ENCODE peak calls at places on chromosomes 13 and 19, in four cellular contexts. L is astrocyte of the cerebellum, B is psoas muscle, S is A549. N is an unnamed sample.

GRCh38 chr19:22607653-22608430 is 26.3 kb upstream of the ZNF492 start:
- DNase-seq in L (no peak), B (no peak), S (no peak), N (no peak)

GRCh38 chr19:18434411-18435184 is 3.3 kb downstream of the ISYNA1 start:
- DNase-seq in L (no peak), B (no peak), S (no peak), N (no peak)

GRCh38 chr13:94534171-94534570 is 54.7 kb upstream of the DCT start:
- DNase-seq in L (peak), B (no peak), S (no peak), N (no peak)

GRCh38 chr13:21825801-21826200 is 154.9 kb downstream of the FGF9 start:
- DNase-seq in L (no peak), B (no peak), S (no peak), N (no peak)

GRCh38 chr13:73141292-73141771 is 82.5 kb downstream of the KLF5 start:
- DNase-seq in L (peak), B (no peak), S (no peak), N (peak)

GRCh38 chr19:54164369-54165068 is 5.0 kb upstream of the LENG1 start:
- DNase-seq in L (no peak), B (peak), S (peak), N (peak)

GRCh38 chr13:20550799-20551198 is 16.2 kb upstream of the IFT88 start:
- DNase-seq in L (no peak), B (no peak), S (no peak), N (no peak)

GRCh38 chr13:39036212-39036611 is 1.7 kb downstream of the PROSER1 start:
- DNase-seq in L (no peak), B (no peak), S (no peak), N (peak)

GRCh38 chr13:27619711-27620376 is 485 bp downstream of the LNX2 start:
- DNase-seq in L (no peak), B (peak), S (peak), N (peak)

GRCh38 chr19:50565984-50566903 is 2.0 kb downstream of the LRRC4B start:
- DNase-seq in L (no peak), B (no peak), S (no peak), N (no peak)

GRCh38 chr13:100297413-100297812 is 208.5 kb downstream of the PCCA start:
- DNase-seq in L (no peak), B (no peak), S (no peak), N (no peak)

GRCh38 chr19:16338470-16339360 is 14.1 kb downstream of the KLF2 start:
- DNase-seq in L (peak), B (no peak), S (peak), N (peak)

GRCh38 chr19:46580247-46580646 is 20.9 kb upstream of the CALM3 start:
- DNase-seq in L (no peak), B (no peak), S (no peak), N (no peak)

GRCh38 chr13:50484472-50485113 is 358.9 kb downstream of the DLEU7 start:
- DNase-seq in L (no peak), B (no peak), S (no peak), N (no peak)

GRCh38 chr13:114311908-114312307 is 2.4 kb upstream of the CHAMP1 start:
- DNase-seq in L (no peak), B (no peak), S (no peak), N (no peak)

GRCh38 chr19:51976852-51977251 is 9.8 kb downstream of the ZNF350 start:
- DNase-seq in L (no peak), B (no peak), S (no peak), N (no peak)

GRCh38 chr13:27194895-27195764 is 23.5 kb upstream of the USP12 start:
- DNase-seq in L (peak), B (no peak), S (peak), N (peak)

GRCh38 chr19:32676186-32676894 is 692 bp downstream of the RGS9BP start:
- DNase-seq in L (no peak), B (peak), S (peak), N (no peak)

DNA sequence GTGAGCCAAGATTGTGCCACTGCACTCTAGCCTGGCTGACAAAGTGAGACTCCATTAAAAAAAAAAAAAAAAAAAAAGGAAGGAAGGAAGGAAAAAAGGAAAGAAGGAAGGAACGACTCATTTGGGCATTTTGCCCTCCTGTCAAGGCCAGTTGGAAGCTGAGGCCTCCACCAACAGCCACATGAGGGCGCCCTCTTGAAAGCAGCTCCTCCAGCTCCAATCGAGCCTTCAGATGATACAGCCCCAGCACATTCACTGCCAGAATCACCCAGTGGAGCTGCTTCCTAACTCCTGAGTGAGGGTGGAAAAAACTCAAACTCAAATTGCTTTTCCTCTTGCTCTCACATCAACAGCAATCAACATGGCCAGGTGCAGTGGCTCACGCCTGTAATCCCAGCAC is 40.9 kb downstream of the GNG7 start:
- DNase-seq in L (no peak), B (no peak), S (no peak), N (no peak)
- TF ChIP-seq CTCF in L (no peak), B (no peak), S (no peak), N (no peak)

GRCh38 chr19:49474545-49474930 is 523 bp downstream of the FLT3LG start:
- DNase-seq in L (no peak), B (no peak), S (no peak), N (no peak)

GRCh38 chr19:49473868-49474544 is at the start of gene FLT3LG:
- DNase-seq in L (no peak), B (peak), S (peak), N (peak)

GRCh38 chr19:49475191-49475932 is 1.3 kb downstream of the FLT3LG start:
- DNase-seq in L (no peak), B (no peak), S (no peak), N (no peak)

GRCh38 chr19:49472936-49473335 is 1.1 kb upstream of the FLT3LG start:
- DNase-seq in L (no peak), B (no peak), S (no peak), N (no peak)

DNA sequence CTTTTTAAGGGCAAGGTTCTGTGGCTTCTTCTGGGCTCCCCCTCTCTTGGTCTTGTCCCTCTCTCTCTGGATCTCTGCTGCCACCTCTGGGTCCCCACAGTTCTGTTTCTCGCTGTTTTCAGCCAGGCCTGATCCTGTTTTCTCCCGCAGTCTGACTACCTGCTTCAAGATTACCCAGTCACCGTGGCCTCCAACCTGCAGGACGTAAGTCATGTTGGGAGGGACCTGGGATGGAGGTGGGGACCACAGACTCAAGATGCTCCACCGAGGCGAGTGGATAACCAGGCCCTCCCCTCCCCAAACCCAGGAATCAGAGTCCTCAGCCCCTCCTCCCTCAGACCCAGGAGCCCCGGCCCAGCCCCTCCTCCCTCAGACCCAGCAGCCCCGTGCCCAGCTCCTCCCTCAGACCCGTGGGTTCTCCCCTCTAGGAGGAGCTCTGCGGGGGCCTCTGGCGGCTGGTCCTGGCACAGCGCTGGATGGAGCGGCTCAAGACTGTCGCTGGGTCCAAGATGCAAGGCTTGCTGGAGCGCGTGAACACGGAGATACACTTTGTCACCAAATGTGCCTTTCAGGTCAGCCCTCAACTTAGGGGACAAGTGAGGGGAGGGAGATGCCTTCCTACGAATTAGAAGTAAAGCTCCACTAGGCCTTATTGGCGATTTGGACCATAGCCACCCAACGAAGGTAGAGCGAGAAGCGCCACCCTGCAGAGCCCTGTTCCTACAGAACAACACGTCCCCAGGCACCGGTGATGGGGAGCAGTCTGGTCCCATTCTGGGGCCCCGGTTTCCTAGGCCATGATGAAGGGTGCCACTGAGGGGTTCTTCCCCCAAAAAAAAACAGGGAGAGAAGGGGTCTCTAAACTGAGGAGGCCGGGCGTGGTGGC is 2.2 kb downstream of the FLT3LG start:
- DNase-seq in L (no peak), B (peak), S (peak), N (peak)
- H3K4me3 ChIP-seq in L (no peak), B (no peak), S (no peak), N (no peak)

DNA sequence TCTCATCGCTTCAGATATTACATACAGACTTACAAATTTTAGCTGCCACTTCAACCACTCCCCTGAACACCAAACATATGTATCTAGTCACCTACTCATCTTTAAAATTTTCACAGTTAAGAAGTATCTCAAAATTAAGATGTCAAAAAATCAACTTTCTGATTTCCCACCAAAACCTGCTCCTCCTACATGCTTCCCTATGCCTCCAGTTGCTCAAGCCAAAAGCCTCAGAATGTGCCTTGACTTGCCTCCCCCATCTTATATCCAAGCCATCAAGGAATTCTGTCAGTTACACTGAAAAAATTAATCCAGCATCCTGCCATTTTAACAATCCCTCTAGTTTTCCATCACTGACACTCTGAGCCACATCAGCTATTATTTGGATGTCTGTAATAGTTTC is 85.0 kb downstream of the SPRY2 start:
- DNase-seq in L (no peak), B (no peak), S (no peak), N (no peak)
- TF ChIP-seq CTCF in L (no peak), B (no peak), S (no peak), N (no peak)

GRCh38 chr19:1440418-1440801 is 2.2 kb downstream of the RPS15 start:
- DNase-seq in L (no peak), B (no peak), S (no peak), N (no peak)
- H3K4me3 ChIP-seq in L (no peak), B (no peak), S (peak), N (no peak)

GRCh38 chr19:29622191-29623070 is 16.3 kb downstream of the POP4 start:
- DNase-seq in L (no peak), B (peak), S (no peak), N (peak)

GRCh38 chr19:29623726-29624488 is 17.8 kb downstream of the POP4 start:
- DNase-seq in L (no peak), B (no peak), S (no peak), N (no peak)

GRCh38 chr19:29625316-29625715 is 19.2 kb downstream of the POP4 start:
- DNase-seq in L (no peak), B (no peak), S (no peak), N (no peak)

GRCh38 chr19:29626386-29626785 is 20.3 kb downstream of the POP4 start:
- DNase-seq in L (no peak), B (no peak), S (no peak), N (no peak)

GRCh38 chr19:29624489-29625210 is 18.6 kb downstream of the POP4 start:
- DNase-seq in L (no peak), B (no peak), S (no peak), N (no peak)
- TF ChIP-seq CTCF in L (no peak), B (no peak), S (no peak), N (no peak)

GRCh38 chr13:112341976-112342735 is 34.0 kb upstream of the SPACA7 start:
- DNase-seq in L (no peak), B (no peak), S (no peak), N (no peak)
- H3K4me3 ChIP-seq in L (no peak), B (no peak), S (no peak), N (no peak)

GRCh38 chr13:97125051-97125809 is 96.9 kb upstream of the MBNL2 start:
- DNase-seq in L (peak), B (peak), S (no peak), N (peak)
- TF ChIP-seq CTCF in L (peak), B (no peak), S (no peak), N (peak)

DNA sequence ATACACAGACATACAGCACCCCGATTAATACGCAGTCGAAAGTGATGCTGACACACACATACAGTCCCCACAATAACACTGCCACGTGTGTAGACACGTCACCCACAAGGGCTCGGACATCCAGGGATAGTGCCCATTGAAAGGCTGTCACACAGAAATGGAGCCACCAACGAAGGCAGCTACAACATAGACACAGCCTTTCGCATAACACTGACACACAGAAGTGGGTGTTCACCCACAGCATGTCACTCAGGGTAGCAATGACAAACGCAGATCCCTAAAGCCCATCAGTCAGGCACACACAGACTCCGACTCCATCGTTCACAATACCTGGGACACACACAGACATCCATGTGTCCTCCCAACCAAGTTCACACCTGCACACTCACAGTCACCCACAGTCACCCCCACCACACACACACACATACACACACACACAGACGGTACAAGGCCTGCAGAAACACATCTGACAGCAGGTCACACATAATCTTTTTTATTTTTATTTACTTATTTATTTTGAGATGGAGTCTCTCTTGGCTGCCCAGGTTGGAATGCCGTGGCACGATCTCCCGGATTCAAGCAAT is 10.4 kb upstream of the NANOS3 start:
- DNase-seq in L (no peak), B (no peak), S (no peak), N (no peak)
- H3K4me3 ChIP-seq in L (peak), B (peak), S (peak), N (peak)